ENCODE peak calls at places on chromosomes 7 and 10, in five cellular contexts. W is lower leg skin, Z is IMR-90, T is H54, K is adrenal gland. F is an unnamed sample.

GRCh38 chr10:80202934-80203834 is 2.2 kb downstream of the ANXA11 start:
- DNase-seq in W (peak), Z (peak), T (peak), K (peak), F (peak)

GRCh38 chr7:25842201-25842726 is 309.7 kb upstream of the NFE2L3 start:
- DNase-seq in W (no peak), Z (no peak), T (no peak), K (no peak), F (no peak)

GRCh38 chr10:96130326-96130758 is 245 bp downstream of the ZNF518A start:
- DNase-seq in W (peak), Z (peak), T (peak), K (peak), F (peak)

GRCh38 chr10:132788180-132788830 is 2.4 kb upstream of the NKX6-2 start:
- DNase-seq in W (no peak), Z (peak), T (no peak), K (no peak), F (peak)

GRCh38 chr7:128827248-128827958 is 2.8 kb upstream of the FLNC start:
- DNase-seq in W (no peak), Z (peak), T (peak), K (peak), F (peak)

GRCh38 chr10:125106586-125106985 is 53.8 kb downstream of the CTBP2 start:
- DNase-seq in W (no peak), Z (no peak), T (no peak), K (no peak), F (no peak)

GRCh38 chr10:73590881-73591577 is at the start of gene USP54:
- DNase-seq in W (peak), Z (peak), T (peak), K (no peak), F (peak)

GRCh38 chr10:60313589-60313952 is 76.1 kb downstream of the ANK3 start:
- DNase-seq in W (no peak), Z (no peak), T (no peak), K (no peak), F (no peak)

GRCh38 chr7:73482746-73483145 is 39.3 kb downstream of the BAZ1B start:
- DNase-seq in W (no peak), Z (no peak), T (no peak), K (no peak), F (no peak)

DNA sequence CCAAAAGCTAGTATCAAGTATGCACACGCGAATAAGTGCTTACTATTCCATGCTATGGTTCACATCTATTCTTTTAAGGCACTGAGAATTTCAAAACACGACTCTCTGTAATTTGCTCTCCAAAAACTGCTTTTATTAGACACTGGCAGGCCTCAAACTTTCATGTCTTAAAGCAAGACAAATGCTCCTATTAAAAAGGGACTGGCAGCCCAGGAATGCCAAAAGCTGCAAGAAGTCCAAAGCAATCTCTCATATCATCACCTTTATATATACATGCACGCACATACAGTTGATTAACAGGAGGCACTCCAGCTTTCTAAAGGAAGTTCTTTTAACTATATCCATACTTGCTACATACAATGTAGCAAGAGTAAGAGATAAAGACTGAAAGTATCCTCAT is 34.8 kb downstream of the UBE2H start:
- DNase-seq in W (no peak), Z (no peak), T (no peak), K (no peak), F (no peak)
- TF ChIP-seq POLR2A in W (no peak), Z (no peak), T (no peak), K (no peak), F (no peak)

GRCh38 chr10:14605231-14605925 is 169.3 kb downstream of the FAM107B start:
- DNase-seq in W (no peak), Z (peak), T (peak), K (peak), F (no peak)
- TF ChIP-seq POLR2A in W (no peak), Z (peak), T (no peak), K (no peak), F (no peak)

DNA sequence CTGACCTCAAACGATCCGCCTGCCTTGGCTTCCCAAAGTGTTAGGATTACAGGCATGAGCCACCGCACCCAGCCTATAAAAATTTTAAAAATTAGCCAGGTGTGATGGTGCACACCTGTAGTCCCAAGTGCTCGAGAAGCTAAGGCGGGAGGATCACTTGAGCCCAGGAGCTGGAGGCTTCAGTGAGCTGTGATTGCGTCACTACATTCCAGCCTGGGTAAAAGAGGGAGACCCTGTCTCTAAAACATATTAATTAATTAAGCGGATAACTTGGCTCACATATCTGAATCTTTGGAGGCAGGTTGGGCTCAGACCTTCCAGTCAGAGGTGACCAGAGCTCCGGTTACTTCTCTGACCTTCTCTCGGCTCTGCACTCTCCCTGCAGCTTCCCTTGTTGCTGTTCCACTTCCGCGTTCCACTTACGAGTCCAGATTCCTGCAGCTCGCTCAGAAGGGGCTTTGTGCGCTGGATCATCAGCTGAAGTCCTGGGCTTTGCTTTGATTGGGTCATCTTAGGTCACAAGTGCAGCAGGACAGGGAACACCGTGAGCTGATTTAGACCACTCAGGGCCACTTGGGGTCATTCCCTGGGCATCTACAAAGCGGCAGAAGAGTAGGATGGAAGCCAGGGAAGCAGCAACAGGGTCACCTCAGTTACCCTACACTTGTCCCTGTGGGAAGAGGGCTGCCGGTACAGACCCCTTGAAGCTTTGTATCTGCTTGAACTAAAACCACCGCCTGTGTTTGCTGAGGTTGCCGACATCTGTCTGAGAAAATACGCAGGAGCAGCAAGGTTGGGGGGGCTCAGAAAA is 2.0 kb upstream of the ARPC1B start:
- DNase-seq in W (no peak), Z (peak), T (no peak), K (no peak), F (no peak)
- TF ChIP-seq POLR2A in W (no peak), Z (no peak), T (no peak), K (no peak), F (no peak)

GRCh38 chr7:106418526-106418925 is 133.7 kb upstream of the NAMPT start:
- DNase-seq in W (no peak), Z (peak), T (no peak), K (no peak), F (no peak)

GRCh38 chr7:106419455-106420182 is 134.8 kb upstream of the NAMPT start:
- DNase-seq in W (no peak), Z (no peak), T (no peak), K (no peak), F (no peak)

GRCh38 chr7:106417273-106417902 is 132.6 kb upstream of the NAMPT start:
- DNase-seq in W (no peak), Z (peak), T (no peak), K (no peak), F (no peak)

GRCh38 chr7:106416430-106416829 is 131.6 kb upstream of the NAMPT start:
- DNase-seq in W (no peak), Z (no peak), T (no peak), K (no peak), F (no peak)

DNA sequence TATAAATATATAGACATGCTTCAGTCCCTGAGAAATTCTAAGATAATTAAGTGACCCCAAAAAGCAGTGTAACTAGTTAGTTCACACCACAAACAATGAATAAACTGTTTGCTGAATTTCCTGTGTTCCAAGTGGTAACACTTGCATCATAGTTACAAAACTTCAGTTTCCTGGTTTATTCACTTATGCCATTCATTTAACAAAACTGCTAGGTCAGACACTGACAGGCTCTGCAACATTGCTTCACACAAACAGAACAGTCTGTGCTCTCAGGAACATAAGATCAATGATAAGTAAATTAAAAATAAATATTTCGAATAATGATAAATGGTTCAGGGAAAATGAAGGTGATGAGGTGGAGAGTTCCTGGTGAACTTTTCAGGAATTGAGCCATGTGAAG is 133.3 kb upstream of the NAMPT start:
- DNase-seq in W (peak), Z (peak), T (no peak), K (no peak), F (no peak)
- TF ChIP-seq POLR2A in W (no peak), Z (no peak), T (no peak), K (no peak), F (no peak)

DNA sequence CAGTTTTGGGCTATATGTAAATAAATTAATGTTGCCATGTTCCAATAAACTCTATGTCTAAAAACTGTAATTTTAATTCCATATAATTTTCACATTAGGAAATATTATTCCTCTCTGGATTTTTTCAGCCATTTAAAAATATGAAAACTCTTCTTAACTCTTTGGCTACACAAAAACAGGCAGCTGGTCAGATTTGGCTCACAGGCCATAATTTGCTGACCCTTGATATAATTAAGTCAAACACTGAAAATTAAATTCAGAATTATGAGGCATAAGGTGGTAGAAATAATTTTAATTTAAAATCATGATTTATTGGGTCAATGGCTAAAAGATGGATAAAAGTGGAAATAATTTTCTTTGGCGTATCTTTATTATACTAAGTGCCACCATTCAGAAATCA is 167.0 kb upstream of the ETV1 start:
- DNase-seq in W (no peak), Z (no peak), T (no peak), K (no peak), F (no peak)
- TF ChIP-seq POLR2A in W (no peak), Z (no peak), T (no peak), K (no peak), F (no peak)

DNA sequence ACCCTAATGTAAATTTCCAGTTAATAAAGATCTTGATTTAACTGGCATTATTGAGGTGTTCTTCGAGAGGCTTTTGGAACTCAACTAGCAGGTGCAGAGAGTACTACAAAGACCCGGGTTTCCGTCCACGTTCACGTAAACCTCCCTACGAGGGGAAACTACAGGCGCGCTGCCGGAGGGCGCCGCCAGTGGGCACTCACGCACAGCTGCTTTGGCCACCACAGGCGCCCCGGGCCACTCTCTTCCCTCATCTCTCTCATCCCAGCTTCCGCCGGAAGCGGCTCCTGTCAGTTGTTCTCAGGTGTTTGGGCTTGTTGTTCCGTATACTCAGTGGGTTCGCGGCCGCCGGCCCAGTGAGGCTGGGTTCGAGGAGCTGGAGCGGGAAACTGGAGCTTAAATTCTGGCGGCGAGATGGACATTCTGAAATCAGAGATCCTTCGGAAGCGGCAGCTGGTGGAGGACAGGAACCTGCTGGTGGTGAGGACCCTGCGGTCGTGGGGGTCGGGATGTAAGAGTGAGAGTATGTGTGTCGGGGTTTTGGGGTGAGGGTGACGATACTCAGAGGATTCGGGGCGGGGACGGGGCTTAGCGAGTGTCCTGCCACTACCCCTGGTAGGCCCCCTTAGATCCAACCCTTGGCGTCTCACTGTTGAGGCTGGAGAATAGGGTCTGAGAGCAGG is at the start of gene PRPF18:
- DNase-seq in W (peak), Z (peak), T (peak), K (peak), F (peak)
- TF ChIP-seq POLR2A in W (no peak), Z (peak), T (peak), K (no peak), F (peak)

DNA sequence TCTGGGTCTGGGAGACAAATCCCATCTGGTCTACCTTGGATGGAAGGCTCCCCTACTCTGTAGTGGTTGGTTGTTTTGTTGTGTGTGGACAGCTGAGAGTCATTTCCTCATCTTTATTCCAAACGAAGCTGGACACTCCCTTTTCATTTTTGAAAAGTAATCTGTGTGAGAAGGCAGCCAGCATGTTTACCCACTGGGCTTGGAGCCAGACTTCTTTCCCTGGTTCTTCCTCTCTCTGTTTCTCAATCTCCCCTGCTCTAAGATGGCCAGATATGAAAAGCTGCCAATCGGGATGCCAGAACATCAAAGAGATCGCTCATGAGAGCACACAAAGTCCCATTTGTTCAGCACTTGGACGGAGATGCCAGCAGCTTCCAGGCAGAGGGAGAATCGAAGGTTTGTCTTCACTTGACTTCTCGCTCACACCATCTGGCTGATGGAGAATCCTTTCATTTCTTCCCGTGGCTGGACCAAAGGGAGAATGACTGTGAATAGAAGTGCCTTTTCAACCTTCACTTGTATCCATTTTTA is 108.2 kb upstream of the AGR3 start:
- DNase-seq in W (peak), Z (peak), T (peak), K (peak), F (no peak)
- TF ChIP-seq POLR2A in W (no peak), Z (no peak), T (peak), K (no peak), F (no peak)

GRCh38 chr7:130890176-130891020 is 156.4 kb upstream of the KLF14 start:
- DNase-seq in W (no peak), Z (no peak), T (no peak), K (no peak), F (no peak)
- TF ChIP-seq POLR2A in W (no peak), Z (no peak), T (no peak), K (no peak), F (no peak)

DNA sequence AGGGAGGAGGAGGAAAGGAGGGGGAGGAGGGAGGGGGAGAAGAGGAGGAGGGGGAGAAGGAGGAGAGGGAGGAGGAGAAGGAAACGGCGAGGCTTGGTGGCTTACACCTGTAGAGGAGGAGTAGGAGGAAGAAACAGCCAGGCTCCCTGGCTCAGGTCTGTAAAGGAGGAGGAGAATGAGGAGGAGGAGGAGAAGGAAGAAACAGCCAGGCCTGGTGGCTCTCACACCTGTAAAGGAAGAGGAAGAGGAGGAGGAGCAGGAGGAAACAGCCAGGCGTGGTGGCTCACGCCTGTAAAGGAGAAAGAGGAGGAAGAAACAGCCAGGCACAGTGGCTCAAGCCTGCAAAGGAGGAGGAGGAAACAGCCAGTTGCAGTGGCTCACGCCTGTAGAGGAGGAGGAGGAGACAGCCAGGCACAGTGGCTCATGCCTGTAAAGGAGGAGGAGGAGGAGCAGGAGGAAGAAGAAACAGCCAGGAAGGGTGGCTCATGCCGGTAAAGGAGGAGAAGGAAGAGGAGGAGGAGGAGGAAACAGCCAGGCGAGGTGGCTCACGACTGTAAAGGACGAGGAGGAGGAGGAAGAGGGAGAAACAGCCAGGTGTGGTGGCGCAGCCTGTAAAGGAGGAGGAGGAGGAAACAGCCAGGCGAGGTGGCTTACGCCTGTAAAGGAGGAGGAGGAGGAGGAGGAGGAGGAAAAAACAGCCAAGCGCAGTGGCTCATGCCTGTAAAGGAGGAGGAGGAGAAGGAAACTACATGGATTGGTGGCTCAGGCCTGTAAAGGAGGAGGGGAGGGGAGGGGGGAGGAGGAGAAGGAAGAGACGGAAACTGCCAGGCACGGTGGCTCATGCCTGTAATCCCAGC is 14.9 kb upstream of the CRCP start:
- DNase-seq in W (peak), Z (peak), T (no peak), K (peak), F (no peak)
- TF ChIP-seq POLR2A in W (no peak), Z (no peak), T (peak), K (peak), F (peak)